ENCODE peak calls at places on chromosome 17, in seven cellular contexts. V, J, E, L, S, R and T are unnamed samples.

GRCh38 chr17:20266806-20267458 is 200.4 kb downstream of the LGALS9B start:
- DNase-seq in V (no peak), R (no peak), S (no peak), L (no peak), J (no peak), E (no peak), T (no peak)

GRCh38 chr17:72646176-72646575 is 446.3 kb downstream of the SLC39A11 start:
- DNase-seq in R (no peak), E (no peak), S (no peak), L (no peak), V (no peak), J (no peak), T (no peak)

GRCh38 chr17:73410586-73411329 is 99.0 kb upstream of the CDC42EP4 start:
- DNase-seq in E (no peak), R (no peak), L (no peak), J (no peak), S (no peak), V (no peak), T (no peak)

GRCh38 chr17:40516581-40517285 is 15.3 kb upstream of the TNS4 start:
- DNase-seq in R (peak), L (no peak), S (no peak), J (peak), V (peak), E (no peak), T (peak)

GRCh38 chr17:52143536-52143935 is 15.0 kb downstream of the CA10 start:
- DNase-seq in E (no peak), R (no peak), L (no peak), J (no peak), V (no peak), S (no peak), T (no peak)

GRCh38 chr17:62596662-62597061 is 30.8 kb upstream of the MRC2 start:
- DNase-seq in L (no peak), R (no peak), S (no peak), V (no peak), J (no peak), E (no peak), T (no peak)

GRCh38 chr17:75827291-75828050 is 16.7 kb downstream of the UNC13D start:
- DNase-seq in E (peak), L (peak), V (peak), S (peak), R (peak), J (peak), T (peak)

GRCh38 chr17:48113201-48113676 is 5.7 kb downstream of the SNX11 start:
- DNase-seq in R (peak), S (no peak), V (peak), E (no peak), J (peak), L (no peak), T (no peak)

GRCh38 chr17:58121925-58122324 is 26.3 kb upstream of the OR4D1 start:
- DNase-seq in E (no peak), L (no peak), J (no peak), R (no peak), V (peak), S (peak), T (no peak)

GRCh38 chr17:60535382-60536279 is 9.6 kb upstream of the APPBP2 start:
- DNase-seq in V (no peak), L (no peak), E (no peak), R (no peak), S (no peak), J (no peak), T (no peak)

GRCh38 chr17:72338847-72339790 is 218.3 kb downstream of the SOX9 start:
- DNase-seq in L (peak), R (no peak), S (peak), V (no peak), E (no peak), J (no peak), T (no peak)

GRCh38 chr17:34059423-34060220 is 195.5 kb upstream of the CCL2 start:
- DNase-seq in V (no peak), R (no peak), J (no peak), S (no peak), L (no peak), E (no peak), T (no peak)

GRCh38 chr17:77712578-77712977 is 245.9 kb upstream of the TNRC6C start:
- DNase-seq in J (no peak), R (no peak), E (no peak), S (no peak), V (no peak), L (no peak), T (no peak)

GRCh38 chr17:50947844-50948514 is 81.8 kb upstream of the TOB1 start:
- DNase-seq in E (no peak), R (peak), L (peak), V (no peak), S (peak), J (no peak), T (no peak)

GRCh38 chr17:78032166-78032565 is 73.7 kb downstream of the TNRC6C start:
- DNase-seq in E (no peak), R (no peak), L (no peak), J (no peak), V (no peak), S (no peak), T (no peak)

GRCh38 chr17:79915850-79916430 is 76.7 kb upstream of the CBX4 start:
- DNase-seq in J (no peak), V (no peak), S (no peak), E (no peak), L (peak), R (no peak), T (peak)

GRCh38 chr17:82496529-82497434 is 22.8 kb upstream of the FOXK2 start:
- DNase-seq in V (peak), R (peak), S (peak), J (peak), L (peak), E (peak), T (peak)

GRCh38 chr17:77365584-77366186 is 224.9 kb downstream of the SEC14L1 start:
- DNase-seq in J (no peak), L (peak), R (no peak), E (no peak), S (peak), V (no peak), T (no peak)

GRCh38 chr17:28166478-28166877 is 124.0 kb downstream of the NLK start:
- DNase-seq in J (no peak), V (no peak), R (no peak), S (no peak), E (no peak), L (no peak), T (no peak)

GRCh38 chr17:45775148-45775547 is 9.0 kb upstream of the CRHR1 start:
- DNase-seq in L (peak), S (no peak), V (no peak), E (no peak), J (no peak), R (no peak), T (no peak)